ENCODE peak calls at places on chromosomes 16 and 17, in nine cellular contexts. C is mesendoderm, Z is IMR-90, Q is astrocyte, O is endothelial cell of umbilical vein, Y is mesenchymal stem cell, M is mammary epithelial cell, J is Karpas-422, B is neural progenitor cell. G is an unnamed sample.

GRCh38 chr17:29099527-29099926 is 56.6 kb downstream of the PIPOX start:
- DNase-seq in M (no peak), Z (no peak), J (no peak), C (peak; percentile 9), Y (no peak), B (no peak), O (no peak), Q (no peak), G (no peak)

GRCh38 chr16:9248162-9248561 is 156.7 kb downstream of the HAPSTR1 start:
- DNase-seq in J (no peak), B (no peak), C (no peak), O (no peak), Q (no peak), M (no peak), Y (no peak), Z (no peak), G (no peak)

GRCh38 chr16:65737831-65738230 is 616.0 kb upstream of the CDH11 start:
- DNase-seq in Q (no peak), Y (no peak), Z (no peak), J (no peak), C (peak; percentile 67), M (no peak), O (no peak), B (peak; percentile 80), G (no peak)

GRCh38 chr17:42068979-42069378 is 18.6 kb upstream of the C17orf113 start:
- DNase-seq in B (no peak), C (no peak), Z (no peak), O (no peak), Y (no peak), J (no peak), M (no peak), Q (no peak), G (no peak)

GRCh38 chr17:49359990-49360795 is 1.9 kb downstream of the ZNF652 start:
- DNase-seq in C (no peak), O (peak; percentile 26), M (no peak), Z (no peak), Y (peak; percentile 41), Q (no peak), J (no peak), B (peak; percentile 6), G (peak; percentile 46)

GRCh38 chr17:41308251-41308917 is 725 bp downstream of the KRTAP16-1 start:
- DNase-seq in Y (no peak), J (peak; percentile 43), M (peak; percentile 34), Z (no peak), O (no peak), C (no peak), Q (no peak), B (no peak), G (no peak)

GRCh38 chr17:77353684-77354419 is 213.1 kb downstream of the SEC14L1 start:
- DNase-seq in Z (peak; percentile 53), B (no peak), M (no peak), J (no peak), Q (no peak), C (no peak), Y (no peak), O (no peak), G (no peak)

GRCh38 chr16:8397223-8397622 is 193.1 kb downstream of the TMEM114 start:
- DNase-seq in M (no peak), O (no peak), J (no peak), Y (no peak), C (no peak), B (no peak), Q (no peak), Z (no peak), G (no peak)

GRCh38 chr16:1350691-1351090 is 987 bp downstream of the TSR3 start:
- DNase-seq in Q (no peak), Y (no peak), J (no peak), B (no peak), C (no peak), M (no peak), Z (no peak), O (no peak), G (no peak)

GRCh38 chr16:67767953-67768352 is 38.4 kb downstream of the RANBP10 start:
- DNase-seq in C (no peak), M (peak; percentile 51), Z (peak; percentile 88), J (no peak), Y (peak; percentile 73), O (no peak), Q (peak; percentile 61), B (no peak), G (peak; percentile 66)

GRCh38 chr17:34313164-34313563 is 6.1 kb upstream of the CCL8 start:
- DNase-seq in O (no peak), Y (no peak), M (no peak), Q (no peak), J (no peak), C (no peak), Z (peak; percentile 39), B (no peak), G (peak; percentile 79)

GRCh38 chr17:17971431-17972125 is 622 bp downstream of the TOM1L2 start:
- DNase-seq in O (peak; percentile 21), Q (no peak), Y (peak; percentile 22), M (no peak), J (no peak), Z (no peak), C (peak; percentile 34), B (peak; percentile 36), G (peak; percentile 57)

GRCh38 chr17:77750427-77751043 is 208.0 kb upstream of the TNRC6C start:
- DNase-seq in B (no peak), J (no peak), O (no peak), M (no peak), Y (no peak), Q (no peak), C (no peak), Z (no peak), G (no peak)

GRCh38 chr16:26651884-26652283 is 414.8 kb upstream of the C16orf82 start:
- DNase-seq in J (no peak), M (no peak), C (no peak), O (no peak), B (no peak), Y (no peak), Z (no peak), Q (no peak), G (no peak)

GRCh38 chr17:76953926-76954325 is 85.7 kb downstream of the MGAT5B start:
- DNase-seq in J (no peak), Y (no peak), C (no peak), B (no peak), Z (no peak), Q (no peak), O (no peak), M (no peak), G (no peak)

GRCh38 chr16:87127061-87127765 is 190.0 kb downstream of the C16orf95 start:
- DNase-seq in O (peak; percentile 82), J (no peak), C (peak; percentile 33), Z (peak; percentile 44), B (no peak), Q (peak; percentile 59), Y (peak; percentile 58), M (no peak), G (peak; percentile 75)

GRCh38 chr16:81996664-81997529 is 14.4 kb downstream of the SDR42E1 start:
- DNase-seq in Z (peak; percentile 57), J (no peak), C (peak; percentile 75), M (peak; percentile 38), Q (peak; percentile 70), B (peak; percentile 22), O (peak; percentile 90), Y (peak; percentile 85), G (peak; percentile 32)

GRCh38 chr16:26454102-26454501 is 612.6 kb upstream of the C16orf82 start:
- DNase-seq in Q (no peak), Y (no peak), Z (no peak), O (no peak), B (no peak), J (no peak), C (peak; percentile 57), M (peak; percentile 0), G (no peak)

GRCh38 chr16:56858375-56858774 is 6.6 kb upstream of the SLC12A3 start:
- DNase-seq in Q (no peak), J (no peak), Y (no peak), Z (no peak), O (no peak), C (no peak), M (no peak), B (no peak), G (no peak)
- H3K4me3 ChIP-seq in Q (no peak overlapping the region), J (no peak overlapping the region), Y (no peak overlapping the region), Z (no peak overlapping the region), O (no peak overlapping the region), C (no peak overlapping the region), M (no peak overlapping the region), B (no peak overlapping the region), G (no peak overlapping the region)

GRCh38 chr16:11202260-11203091 is 53.5 kb downstream of the SOCS1 start:
- DNase-seq in O (no peak), C (no peak), J (peak; percentile 69), B (peak; percentile 23), Y (peak; percentile 60), M (no peak), Q (no peak), Z (peak; percentile 65), G (peak; percentile 25)
- H3K9ac ChIP-seq in O (peak overlapping the region; percentile 32), C (no peak overlapping the region), J (no peak overlapping the region), B (no peak overlapping the region), Y (peak overlapping the region; percentile 61), M (peak overlapping the region; percentile 72), Q (peak overlapping the region; percentile 60), Z (no peak overlapping the region), G (no peak overlapping the region)

DNA sequence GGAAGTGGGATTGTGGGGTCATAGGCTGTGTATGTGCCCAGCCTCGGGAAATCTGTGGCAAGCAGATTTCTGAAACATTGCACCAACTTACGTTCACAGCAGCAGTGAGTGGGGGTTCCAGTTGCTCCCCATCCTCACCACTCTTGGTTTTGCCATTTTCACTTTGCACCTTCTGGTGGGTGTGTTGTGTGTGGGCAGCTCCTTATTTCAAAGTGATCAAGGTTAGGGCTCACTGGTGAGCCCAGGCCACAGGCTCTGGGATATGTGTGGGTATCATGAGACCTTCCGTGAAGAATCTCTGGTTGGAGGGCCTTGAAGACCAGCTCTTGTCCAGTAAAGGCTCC is 29.5 kb upstream of the PRM1 start:
- DNase-seq in B (no peak), M (no peak), C (no peak), Q (no peak), O (no peak), J (no peak), Y (no peak), Z (no peak), G (no peak)
- H3K4me3 ChIP-seq in B (no peak overlapping the region), M (no peak overlapping the region), C (no peak overlapping the region), Q (no peak overlapping the region), O (no peak overlapping the region), J (peak overlapping the region; percentile 7), Y (no peak overlapping the region), Z (no peak overlapping the region), G (no peak overlapping the region)

GRCh38 chr17:45318561-45319230 is 1.9 kb upstream of the MAP3K14 start:
- DNase-seq in O (no peak), M (peak; percentile 80), Z (no peak), Y (no peak), Q (no peak), J (no peak), C (no peak), B (no peak), G (no peak)

GRCh38 chr17:45319239-45319703 is 2.5 kb upstream of the MAP3K14 start:
- DNase-seq in J (no peak), O (no peak), Y (peak; percentile 74), C (peak; percentile 41), Q (peak; percentile 78), M (peak; percentile 85), Z (peak; percentile 83), B (no peak), G (peak; percentile 53)

GRCh38 chr17:45316271-45317112 is at the start of gene MAP3K14:
- DNase-seq in Z (peak; percentile 64), O (peak; percentile 82), C (peak; percentile 79), B (peak; percentile 89), J (peak; percentile 92), Q (peak; percentile 57), M (peak; percentile 60), Y (peak; percentile 83), G (peak; percentile 92)

GRCh38 chr17:45315583-45316270 is 1.1 kb downstream of the MAP3K14 start:
- DNase-seq in Q (no peak), B (no peak), Y (no peak), Z (no peak), C (no peak), O (no peak), J (peak; percentile 69), M (peak; percentile 52), G (no peak)

GRCh38 chr17:45317113-45317820 is 447 bp upstream of the MAP3K14 start:
- DNase-seq in M (peak; percentile 100), Y (peak; percentile 100), Q (peak; percentile 100), Z (peak; percentile 100), O (peak; percentile 100), J (peak; percentile 100), B (peak; percentile 100), C (peak; percentile 100), G (peak; percentile 100)
- H3K9ac ChIP-seq in M (peak overlapping the region; percentile 79), Y (peak overlapping the region; percentile 89), Q (peak overlapping the region; percentile 86), Z (peak overlapping the region; percentile 60), O (peak overlapping the region; percentile 37), J (peak overlapping the region; percentile 90), B (no peak overlapping the region), C (peak overlapping the region; percentile 77), G (peak overlapping the region; percentile 85)